ENCODE peak calls at places on chromosomes 3 and 15, in five cellular contexts. A is lower lobe of right lung; F is NCI-H2171; M is iris pigment epithelial cell; O is activated CD4-positive, alpha-beta memory T cell treated with anti-CD3 and anti-CD28 coated beads for 36 hours. Z is an unnamed sample.

GRCh38 chr15:48449734-48450133 is 118.5 kb downstream of the DUT start:
- DNase-seq in A (no peak), F (no peak), M (no peak), O (no peak), Z (no peak)

GRCh38 chr3:8574670-8575322 is 69.8 kb downstream of the SSUH2 start:
- DNase-seq in A (no peak), F (no peak), M (no peak), O (no peak), Z (no peak)

GRCh38 chr3:9278498-9278897 is 29.1 kb upstream of the SRGAP3 start:
- DNase-seq in A (no peak), F (no peak), M (no peak), O (no peak), Z (no peak)

GRCh38 chr3:149610351-149611105 is 47.3 kb downstream of the WWTR1 start:
- DNase-seq in A (no peak), F (no peak), M (no peak), O (no peak), Z (no peak)

GRCh38 chr3:52524258-52524751 is 9.4 kb downstream of the NT5DC2 start:
- DNase-seq in A (peak; percentile 35), F (no peak), M (no peak), O (no peak), Z (no peak)

GRCh38 chr3:69541059-69541471 is 155.2 kb upstream of the FRMD4B start:
- DNase-seq in A (no peak), F (no peak), M (no peak), O (no peak), Z (no peak)

GRCh38 chr3:69115731-69116130 is 6.7 kb downstream of the LMOD3 start:
- DNase-seq in A (no peak), F (no peak), M (peak; percentile 44), O (no peak), Z (no peak)

GRCh38 chr15:59245583-59245982 is 38.9 kb downstream of the LDHAL6B start:
- DNase-seq in A (no peak), F (no peak), M (no peak), O (no peak), Z (no peak)

GRCh38 chr3:53169832-53170324 is 8.9 kb downstream of the PRKCD start:
- DNase-seq in A (no peak), F (no peak), M (no peak), O (no peak), Z (no peak)